ENCODE peak calls at places on chromosomes 7 and 10, in five cellular contexts. J is neuronal stem cell, C is H1, Q is H9, E is mesenchymal stem cell. G is an unnamed sample.
A peak's percentile ranks its signal among the peaks of the same experiment; 100 is the strongest.

GRCh38 chr10:28442375-28442774 is 90.5 kb upstream of the WAC start:
- DNase-seq in J (no peak), Q (no peak), E (no peak), C (no peak), G (no peak)

GRCh38 chr7:109126404-109127050 is 556.9 kb downstream of the DNAJB9 start:
- DNase-seq in J (peak; percentile 8), Q (peak; percentile 35), E (no peak), C (peak; percentile 19), G (peak; percentile 65)

GRCh38 chr10:42952358-42952757 is 124.5 kb upstream of the RET start:
- DNase-seq in J (peak; percentile 48), Q (peak; percentile 92), E (peak; percentile 8), C (peak; percentile 64), G (peak; percentile 39)

GRCh38 chr10:101091546-101092290 is 29.9 kb downstream of the KAZALD1 start:
- DNase-seq in J (no peak), E (no peak), Q (no peak), C (no peak), G (no peak)

GRCh38 chr7:158054611-158055010 is 533.0 kb downstream of the PTPRN2 start:
- DNase-seq in Q (no peak), E (no peak), C (no peak), J (no peak), G (no peak)

GRCh38 chr7:53272081-53272480 is 236.6 kb downstream of the POM121L12 start:
- DNase-seq in C (no peak), E (peak; percentile 3), Q (no peak), J (no peak), G (no peak)

GRCh38 chr10:78959901-78960300 is 108.9 kb upstream of the ZMIZ1 start:
- DNase-seq in E (no peak), C (no peak), J (no peak), Q (no peak), G (no peak)

GRCh38 chr10:102504179-102504975 is 605 bp downstream of the SUFU start:
- DNase-seq in Q (peak; percentile 70), C (peak; percentile 38), E (peak; percentile 52), J (peak; percentile 74), G (peak; percentile 12)

GRCh38 chr10:1382711-1383110 is 326.5 kb downstream of the WDR37 start:
- DNase-seq in E (no peak), C (no peak), Q (peak; percentile 21), J (no peak), G (no peak)

GRCh38 chr10:109207361-109207760 is 716.0 kb downstream of the XPNPEP1 start:
- DNase-seq in E (no peak), Q (no peak), J (peak; percentile 18), C (no peak), G (no peak)

GRCh38 chr7:7745258-7745657 is 26.9 kb upstream of the RPA3 start:
- DNase-seq in J (no peak), E (no peak), Q (no peak), C (no peak), G (no peak)

GRCh38 chr10:44973323-44974081 is 5.1 kb downstream of the DEPP1 start:
- DNase-seq in Q (peak; percentile 50), E (no peak), C (no peak), J (no peak), G (no peak)

GRCh38 chr7:50711271-50712175 is 71.2 kb downstream of the GRB10 start:
- DNase-seq in Q (no peak), J (no peak), E (no peak), C (no peak), G (peak; percentile 85)

GRCh38 chr10:63588436-63589180 is 67.4 kb downstream of the REEP3 start:
- DNase-seq in Q (no peak), C (no peak), E (peak; percentile 15), J (no peak), G (peak; percentile 55)

GRCh38 chr10:77746313-77746712 is 108.7 kb upstream of the KCNMA1 start:
- DNase-seq in Q (no peak), C (no peak), E (peak; percentile 73), J (no peak), G (no peak)

GRCh38 chr7:8582723-8583122 is 149.3 kb downstream of the NXPH1 start:
- DNase-seq in Q (no peak), E (no peak), C (no peak), J (no peak), G (no peak)

GRCh38 chr10:24350111-24350921 is 141.4 kb downstream of the KIAA1217 start:
- DNase-seq in E (no peak), Q (no peak), J (no peak), C (no peak), G (peak; percentile 23)

GRCh38 chr7:151634643-151635042 is 114.9 kb upstream of the RHEB start:
- DNase-seq in E (no peak), J (no peak), C (no peak), Q (no peak), G (no peak)

GRCh38 chr10:130050008-130050407 is 60.6 kb downstream of the C10orf143 start:
- DNase-seq in C (no peak), J (no peak), Q (no peak), E (no peak), G (no peak)

DNA sequence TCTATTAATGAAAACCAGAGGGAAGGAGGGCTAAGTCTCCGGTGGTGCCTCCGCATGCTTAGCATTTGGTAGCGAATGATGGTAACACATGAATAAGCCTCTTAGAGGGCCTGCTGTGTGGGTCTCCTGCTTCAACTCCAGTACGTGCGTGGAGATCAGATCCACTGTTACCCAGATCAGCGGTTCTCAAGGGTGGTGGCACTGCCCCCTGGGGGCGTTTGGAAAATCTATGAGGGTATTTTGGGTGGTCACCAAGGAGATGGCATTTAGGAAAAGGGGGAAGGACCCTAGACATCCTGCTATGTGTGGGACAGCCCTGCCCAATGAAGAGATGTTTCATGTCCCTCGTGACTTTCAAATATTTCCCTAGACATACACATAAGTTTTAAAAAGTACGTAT is 57.1 kb upstream of the TM9SF3 start:
- DNase-seq in C (no peak), E (no peak), Q (no peak), J (no peak), G (no peak)
- H2BK12ac ChIP-seq in C (no peak overlapping the region), E (no peak overlapping the region), Q (no peak overlapping the region), J (no peak overlapping the region), G (no peak overlapping the region)

DNA sequence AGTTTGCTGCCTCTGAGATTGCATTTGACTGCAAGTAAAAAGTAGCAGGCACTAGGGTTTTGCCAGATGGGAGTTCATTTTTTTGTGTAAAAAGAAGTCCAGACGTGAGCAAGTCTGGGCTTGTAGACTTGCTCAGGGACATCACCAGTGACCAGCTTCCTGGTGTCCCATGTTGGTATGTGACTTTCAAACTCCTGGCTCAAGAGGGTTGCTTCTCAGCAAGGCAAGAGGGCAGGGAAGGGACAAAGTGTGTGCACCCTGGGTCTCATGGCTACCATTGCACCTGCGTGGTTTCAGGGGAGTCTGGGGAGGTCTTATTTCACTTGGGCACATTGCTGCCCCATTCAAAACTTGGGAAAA is 79.3 kb upstream of the ZNF716 start:
- DNase-seq in C (no peak), J (no peak), E (no peak), Q (no peak), G (no peak)
- H3K9me3 ChIP-seq in C (peaks cover 97% of the 10 kb centered on the region), J (no peaks in the 10 kb centered on the region), E (peaks cover 13% of the 10 kb centered on the region), Q (peaks cover 98% of the 10 kb centered on the region), G (peaks cover 55% of the 10 kb centered on the region)

DNA sequence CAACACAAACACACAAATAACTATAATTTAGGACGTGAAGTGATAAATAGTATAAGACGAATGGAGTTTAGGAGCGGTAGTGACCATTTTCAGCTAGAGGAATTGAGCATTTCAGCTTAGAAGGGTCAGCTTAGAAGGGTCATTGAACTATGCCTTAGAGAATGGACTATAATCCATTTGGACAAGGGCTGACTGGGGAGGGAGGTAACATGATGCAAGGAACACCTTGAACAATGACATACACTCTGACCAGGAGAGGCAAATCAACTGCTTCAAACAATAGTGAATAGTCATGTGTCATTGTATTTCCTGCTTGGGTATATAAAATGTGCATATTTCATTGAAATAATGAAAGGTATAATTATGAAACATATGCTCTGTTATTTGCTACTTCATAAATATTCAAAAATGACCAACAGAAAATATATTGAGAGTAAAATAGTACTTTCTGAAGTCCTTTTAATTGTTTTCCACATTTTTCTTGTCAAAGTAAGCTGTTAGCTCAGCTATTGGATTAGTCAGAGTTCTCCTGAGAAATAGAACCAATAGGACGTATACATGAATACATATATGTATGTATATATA is 40.5 kb upstream of the WASL start:
- DNase-seq in J (no peak), C (no peak), E (no peak), Q (no peak), G (no peak)
- H2AFZ ChIP-seq in J (no peak overlapping the region), C (no peak overlapping the region), E (no peak overlapping the region), Q (no peak overlapping the region), G (no peak overlapping the region)

GRCh38 chr7:33892945-33893344 is 12.4 kb upstream of the BMPER start:
- DNase-seq in Q (no peak), E (no peak), J (no peak), C (no peak), G (no peak)
- H2BK12ac ChIP-seq in Q (no peak overlapping the region), E (no peak overlapping the region), J (no peak overlapping the region), C (no peak overlapping the region), G (no peak overlapping the region)

GRCh38 chr7:159172314-159172892 is 27.7 kb upstream of the VIPR2 start:
- DNase-seq in C (no peak), Q (no peak), J (no peak), E (no peak), G (no peak)
- H3K9me3 ChIP-seq in C (peaks cover 53% of the 10 kb centered on the region), Q (no peaks in the 10 kb centered on the region), J (no peaks in the 10 kb centered on the region), E (peaks cover 18% of the 10 kb centered on the region), G (peaks cover 30% of the 10 kb centered on the region)

GRCh38 chr7:81632418-81632817 is 137.4 kb downstream of the HGF start:
- DNase-seq in E (no peak), C (no peak), Q (no peak), J (no peak), G (no peak)

GRCh38 chr7:81638216-81638615 is 131.6 kb downstream of the HGF start:
- DNase-seq in Q (no peak), C (no peak), J (no peak), E (peak; percentile 67), G (no peak)

GRCh38 chr7:81641873-81642272 is 128.0 kb downstream of the HGF start:
- DNase-seq in J (no peak), C (no peak), E (no peak), Q (no peak), G (no peak)

GRCh38 chr7:81637527-81637926 is 132.3 kb downstream of the HGF start:
- DNase-seq in Q (no peak), J (no peak), C (no peak), E (no peak), G (no peak)
- H2AFZ ChIP-seq in Q (no peak overlapping the region), J (no peak overlapping the region), C (no peak overlapping the region), E (no peak overlapping the region), G (no peak overlapping the region)

G was measured in trophoblast cell.